ENCODE peak calls at places on chromosomes 4 and X, in ten cellular contexts. N is right atrium auricular region; Y is sigmoid colon; R is neural progenitor cell; U is CD4-positive, alpha-beta T cell; H is A673; E is keratinocyte; D is uterus; B is AG04450; O is MM.1S. L is an unnamed sample.

GRCh38 chrX:50436797-50437196 is 33.8 kb downstream of the DGKK start:
- DNase-seq in N (no peak), Y (no peak), R (no peak), U (no peak), H (no peak), E (no peak), D (no peak), B (no peak), O (no peak), L (no peak)

GRCh38 chrX:108022491-108023089 is 22.3 kb upstream of the VSIG1 start:
- DNase-seq in N (no peak), Y (no peak), R (no peak), U (no peak), H (no peak), E (no peak), D (no peak), B (no peak), O (no peak), L (no peak)

GRCh38 chrX:124981420-124981819 is 338.3 kb upstream of the TEX13C start:
- DNase-seq in N (no peak), Y (no peak), R (no peak), U (no peak), H (no peak), E (no peak), D (no peak), B (no peak), O (no peak), L (no peak)

GRCh38 chrX:1062351-1062750 is 150.1 kb downstream of the CRLF2 start:
- DNase-seq in N (no peak), Y (no peak), R (no peak), U (no peak), H (no peak), E (no peak), D (no peak), B (no peak), O (no peak), L (no peak)

GRCh38 chrX:128518508-128518907 is 466.3 kb upstream of the ACTRT1 start:
- DNase-seq in N (no peak), Y (no peak), R (peak; percentile 29), U (no peak), H (peak; percentile 51), E (no peak), D (no peak), B (no peak), O (peak; percentile 62), L (peak; percentile 5)

GRCh38 chrX:50036481-50036880 is 114.1 kb downstream of the CLCN5 start:
- DNase-seq in N (no peak), Y (no peak), R (no peak), U (no peak), H (no peak), E (no peak), D (no peak), B (no peak), O (no peak), L (no peak)

GRCh38 chr4:37043342-37043741 is 201.2 kb upstream of the NWD2 start:
- DNase-seq in N (no peak), Y (no peak), R (no peak), U (no peak), H (no peak), E (no peak), D (no peak), B (no peak), O (no peak), L (no peak)

GRCh38 chr4:122958505-122958904 is 36.1 kb upstream of the NUDT6 start:
- DNase-seq in N (no peak), Y (no peak), R (no peak), U (no peak), H (no peak), E (no peak), D (no peak), B (no peak), O (no peak), L (no peak)

GRCh38 chr4:85828295-85828910 is 353.5 kb downstream of the ARHGAP24 start:
- DNase-seq in N (no peak), Y (no peak), R (no peak), U (no peak), H (no peak), E (no peak), D (no peak), B (no peak), O (no peak), L (peak; percentile 26)

GRCh38 chr4:83115656-83116285 is 1.2 kb upstream of the PLAC8 start:
- DNase-seq in N (no peak), Y (no peak), R (peak; percentile 10), U (no peak), H (no peak), E (no peak), D (no peak), B (no peak), O (no peak), L (no peak)
- H3K27ac ChIP-seq in N (no peak overlapping the region), Y (no peak overlapping the region), R (no peak overlapping the region), U (peak overlapping the region; percentile 47), H (no peak overlapping the region), E (peak overlapping the region; percentile 1), D (no peak overlapping the region), B (no peak overlapping the region), O (no peak overlapping the region), L (peak overlapping the region; percentile 90)

GRCh38 chr4:119260528-119260927 is 48.0 kb downstream of the USP53 start:
- DNase-seq in N (no peak), Y (no peak), R (no peak), U (no peak), H (no peak), E (no peak), D (no peak), B (no peak), O (no peak), L (no peak)
- H3K27ac ChIP-seq in N (no peak overlapping the region), Y (no peak overlapping the region), R (no peak overlapping the region), U (no peak overlapping the region), H (no peak overlapping the region), E (no peak overlapping the region), D (no peak overlapping the region), B (no peak overlapping the region), O (no peak overlapping the region), L (no peak overlapping the region)

GRCh38 chr4:62196338-62196737 is 996.2 kb downstream of the ADGRL3 start:
- DNase-seq in N (no peak), Y (no peak), R (no peak), U (no peak), H (no peak), E (no peak), D (no peak), B (no peak), O (no peak), L (no peak)

GRCh38 chr4:62193726-62194125 is 993.6 kb downstream of the ADGRL3 start:
- DNase-seq in N (no peak), Y (no peak), R (no peak), U (no peak), H (no peak), E (no peak), D (no peak), B (no peak), O (no peak), L (no peak)

GRCh38 chr4:62194342-62194741 is 994.2 kb downstream of the ADGRL3 start:
- DNase-seq in N (no peak), Y (no peak), R (no peak), U (no peak), H (no peak), E (no peak), D (no peak), B (no peak), O (no peak), L (no peak)

GRCh38 chr4:62191446-62191845 is 991.3 kb downstream of the ADGRL3 start:
- DNase-seq in N (no peak), Y (no peak), R (no peak), U (no peak), H (no peak), E (no peak), D (no peak), B (no peak), O (no peak), L (no peak)
- H3K27ac ChIP-seq in N (no peak overlapping the region), Y (no peak overlapping the region), R (no peak overlapping the region), U (no peak overlapping the region), H (no peak overlapping the region), E (no peak overlapping the region), D (no peak overlapping the region), B (no peak overlapping the region), O (no peak overlapping the region), L (no peak overlapping the region)

GRCh38 chrX:33149085-33149484 is 62.3 kb downstream of the DMD start:
- DNase-seq in N (no peak), Y (no peak), R (no peak), U (no peak), H (no peak), E (no peak), D (no peak), B (no peak), O (no peak), L (no peak)
- H3K27ac ChIP-seq in N (no peak overlapping the region), Y (no peak overlapping the region), R (no peak overlapping the region), U (no peak overlapping the region), H (no peak overlapping the region), E (no peak overlapping the region), D (no peak overlapping the region), B (no peak overlapping the region), O (no peak overlapping the region), L (no peak overlapping the region)

DNA sequence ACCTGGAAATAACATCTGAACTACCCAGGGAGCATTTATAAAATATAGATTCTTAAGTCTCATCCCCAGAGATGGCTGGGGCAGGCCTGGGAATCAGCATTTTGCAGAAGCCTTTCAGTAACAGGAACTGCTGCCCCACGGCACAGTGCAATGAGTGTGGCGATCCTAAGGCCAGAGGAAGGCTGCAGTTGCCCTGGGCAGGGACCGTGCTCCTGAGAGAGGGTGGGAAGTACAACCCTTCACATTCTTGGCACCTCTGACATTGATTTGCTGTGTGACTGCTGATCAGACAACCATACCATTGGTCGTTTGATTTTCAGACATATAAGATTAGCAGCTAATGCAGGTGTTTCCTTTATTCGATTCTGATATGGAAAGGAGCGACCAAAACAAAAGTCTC is 233.6 kb downstream of the STIM2 start:
- DNase-seq in N (no peak), Y (no peak), R (no peak), U (no peak), H (no peak), E (no peak), D (no peak), B (no peak), O (no peak), L (no peak)
- H3K27ac ChIP-seq in N (no peak overlapping the region), Y (no peak overlapping the region), R (no peak overlapping the region), U (no peak overlapping the region), H (no peak overlapping the region), E (no peak overlapping the region), D (no peak overlapping the region), B (no peak overlapping the region), O (no peak overlapping the region), L (no peak overlapping the region)

GRCh38 chrX:7244400-7244799 is 96.4 kb upstream of the PUDP start:
- DNase-seq in N (no peak), Y (no peak), R (no peak), U (no peak), H (no peak), E (no peak), D (no peak), B (no peak), O (no peak), L (no peak)
- H3K27ac ChIP-seq in N (no peak overlapping the region), Y (no peak overlapping the region), R (no peak overlapping the region), U (no peak overlapping the region), H (no peak overlapping the region), E (no peak overlapping the region), D (no peak overlapping the region), B (no peak overlapping the region), O (no peak overlapping the region), L (no peak overlapping the region)

DNA sequence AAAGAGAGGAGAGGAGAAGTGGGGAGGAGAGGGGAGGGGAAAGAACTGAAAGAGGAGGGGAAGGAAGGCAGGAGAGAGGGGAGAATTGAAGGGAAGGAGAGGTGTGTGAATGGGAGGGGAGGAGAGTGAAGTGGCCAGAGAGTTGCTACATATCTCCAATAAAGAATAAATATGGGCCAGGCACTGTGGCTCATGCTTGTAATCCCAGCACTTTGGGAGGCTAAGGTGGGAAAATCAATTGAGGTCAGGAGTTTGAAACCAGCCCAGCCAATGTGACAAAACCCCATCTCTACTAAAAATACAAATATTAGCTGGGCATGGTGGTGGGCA is 482.4 kb downstream of the NAF1 start:
- DNase-seq in N (no peak), Y (no peak), R (no peak), U (no peak), H (no peak), E (no peak), D (no peak), B (no peak), O (no peak), L (no peak)
- H3K27ac ChIP-seq in N (no peak overlapping the region), Y (no peak overlapping the region), R (no peak overlapping the region), U (no peak overlapping the region), H (no peak overlapping the region), E (no peak overlapping the region), D (no peak overlapping the region), B (no peak overlapping the region), O (no peak overlapping the region), L (peak overlapping the region; percentile 35)